ENCODE peak calls at places on chromosomes 7 and 10, in seven cellular contexts. One of them, this sample, is unnamed. For H3K4me1 and H3K9me3, the result is how much of the 10 kb centered on the place peaks cover.

GRCh38 chr7:76509931-76510877 is at the start of gene UPK3B:
- DNase-seq in GM23248: peak
- DNase-seq in HCT116: no peak
- DNase-seq in colonic mucosa: no peak
- DNase-seq in tibial nerve: no peak
- DNase-seq in body of pancreas: no peak
- DNase-seq in kidney: peak
- DNase-seq in this sample: no peak

GRCh38 chr10:12435348-12435747 is 86.0 kb downstream of the CAMK1D start:
- DNase-seq in tibial nerve: no peak
- DNase-seq in HCT116: no peak
- DNase-seq in GM23248: no peak
- DNase-seq in body of pancreas: no peak
- DNase-seq in colonic mucosa: no peak
- DNase-seq in kidney: no peak
- DNase-seq in this sample: no peak

GRCh38 chr7:91089382-91089963 is 174.8 kb upstream of the FZD1 start:
- DNase-seq in body of pancreas: peak
- DNase-seq in GM23248: peak
- DNase-seq in colonic mucosa: no peak
- DNase-seq in tibial nerve: peak
- DNase-seq in HCT116: peak
- DNase-seq in kidney: no peak
- DNase-seq in this sample: no peak

GRCh38 chr10:51667992-51668689 is 31.3 kb downstream of the CSTF2T start:
- DNase-seq in tibial nerve: no peak
- DNase-seq in kidney: no peak
- DNase-seq in colonic mucosa: no peak
- DNase-seq in body of pancreas: no peak
- DNase-seq in GM23248: peak
- DNase-seq in HCT116: no peak
- DNase-seq in this sample: no peak

GRCh38 chr7:128217030-128217805 is 23.9 kb upstream of the LEP start:
- DNase-seq in colonic mucosa: no peak
- DNase-seq in HCT116: no peak
- DNase-seq in body of pancreas: peak
- DNase-seq in tibial nerve: no peak
- DNase-seq in GM23248: peak
- DNase-seq in kidney: no peak
- DNase-seq in this sample: no peak

GRCh38 chr10:74852406-74852805 is 26.0 kb downstream of the KAT6B start:
- DNase-seq in body of pancreas: no peak
- DNase-seq in HCT116: no peak
- DNase-seq in colonic mucosa: no peak
- DNase-seq in tibial nerve: no peak
- DNase-seq in kidney: no peak
- DNase-seq in GM23248: no peak
- DNase-seq in this sample: no peak

GRCh38 chr10:110113670-110114337 is 93.6 kb upstream of the MXI1 start:
- DNase-seq in tibial nerve: no peak
- DNase-seq in body of pancreas: no peak
- DNase-seq in HCT116: no peak
- DNase-seq in GM23248: no peak
- DNase-seq in colonic mucosa: no peak
- DNase-seq in kidney: no peak
- DNase-seq in this sample: no peak

GRCh38 chr10:133180192-133180914 is 20.3 kb downstream of the KNDC1 start:
- DNase-seq in GM23248: no peak
- DNase-seq in HCT116: no peak
- DNase-seq in colonic mucosa: no peak
- DNase-seq in body of pancreas: no peak
- DNase-seq in kidney: no peak
- DNase-seq in tibial nerve: no peak
- DNase-seq in this sample: no peak

GRCh38 chr10:17077251-17077904 is 52.2 kb downstream of the CUBN start:
- DNase-seq in GM23248: peak
- DNase-seq in kidney: no peak
- DNase-seq in HCT116: no peak
- DNase-seq in colonic mucosa: no peak
- DNase-seq in body of pancreas: no peak
- DNase-seq in tibial nerve: no peak
- DNase-seq in this sample: no peak

GRCh38 chr7:108045154-108045553 is 42.2 kb upstream of the LAMB1 start:
- DNase-seq in tibial nerve: no peak
- DNase-seq in HCT116: no peak
- DNase-seq in GM23248: no peak
- DNase-seq in kidney: no peak
- DNase-seq in colonic mucosa: no peak
- DNase-seq in body of pancreas: no peak
- DNase-seq in this sample: no peak

GRCh38 chr10:28248092-28248491 is 54.8 kb downstream of the MPP7 start:
- DNase-seq in tibial nerve: no peak
- DNase-seq in kidney: no peak
- DNase-seq in body of pancreas: peak
- DNase-seq in GM23248: peak
- DNase-seq in colonic mucosa: no peak
- DNase-seq in HCT116: no peak
- DNase-seq in this sample: no peak

GRCh38 chr10:76491216-76491615 is 1059.8 kb downstream of the LRMDA start:
- DNase-seq in GM23248: no peak
- DNase-seq in tibial nerve: no peak
- DNase-seq in kidney: no peak
- DNase-seq in colonic mucosa: no peak
- DNase-seq in HCT116: no peak
- DNase-seq in body of pancreas: no peak
- DNase-seq in this sample: no peak

GRCh38 chr7:119037941-119038340 is 813.4 kb downstream of the ANKRD7 start:
- DNase-seq in body of pancreas: peak
- DNase-seq in GM23248: no peak
- DNase-seq in colonic mucosa: no peak
- DNase-seq in HCT116: no peak
- DNase-seq in kidney: no peak
- DNase-seq in tibial nerve: no peak
- DNase-seq in this sample: no peak

GRCh38 chr10:119316729-119317097 is 109.3 kb downstream of the GRK5 start:
- DNase-seq in GM23248: peak
- DNase-seq in tibial nerve: no peak
- DNase-seq in body of pancreas: no peak
- DNase-seq in colonic mucosa: no peak
- DNase-seq in kidney: no peak
- DNase-seq in HCT116: peak
- DNase-seq in this sample: peak

GRCh38 chr7:109901916-109902315 is 1189.0 kb upstream of the LRRN3 start:
- DNase-seq in body of pancreas: no peak
- DNase-seq in colonic mucosa: no peak
- DNase-seq in HCT116: no peak
- DNase-seq in tibial nerve: no peak
- DNase-seq in GM23248: no peak
- DNase-seq in kidney: no peak
- DNase-seq in this sample: no peak

GRCh38 chr10:29749150-29749549 is 114.4 kb upstream of the SVIL start:
- DNase-seq in tibial nerve: no peak
- DNase-seq in body of pancreas: no peak
- DNase-seq in GM23248: no peak
- DNase-seq in HCT116: no peak
- DNase-seq in colonic mucosa: no peak
- DNase-seq in kidney: no peak
- DNase-seq in this sample: no peak

GRCh38 chr7:111516612-111517011 is 45.7 kb downstream of the IMMP2L start:
- DNase-seq in HCT116: no peak
- DNase-seq in tibial nerve: no peak
- DNase-seq in colonic mucosa: no peak
- DNase-seq in kidney: no peak
- DNase-seq in body of pancreas: no peak
- DNase-seq in GM23248: no peak
- DNase-seq in this sample: no peak

GRCh38 chr7:105480931-105481330 is 41.1 kb downstream of the PUS7 start:
- DNase-seq in GM23248: peak
- DNase-seq in HCT116: no peak
- DNase-seq in kidney: no peak
- DNase-seq in colonic mucosa: no peak
- DNase-seq in body of pancreas: no peak
- DNase-seq in tibial nerve: no peak
- DNase-seq in this sample: no peak

GRCh38 chr7:50422858-50423257 is 27.3 kb downstream of the FIGNL1 start:
- DNase-seq in HCT116: no peak
- DNase-seq in body of pancreas: no peak
- DNase-seq in colonic mucosa: no peak
- DNase-seq in kidney: no peak
- DNase-seq in GM23248: no peak
- DNase-seq in tibial nerve: no peak
- DNase-seq in this sample: no peak

GRCh38 chr7:74092321-74092963 is 8.8 kb downstream of the LIMK1 start:
- DNase-seq in kidney: peak
- DNase-seq in HCT116: no peak
- DNase-seq in colonic mucosa: no peak
- DNase-seq in tibial nerve: no peak
- DNase-seq in GM23248: no peak
- DNase-seq in body of pancreas: no peak
- DNase-seq in this sample: no peak

GRCh38 chr10:2992401-2993198 is 74.7 kb upstream of the PFKP start:
- DNase-seq in kidney: no peak
- DNase-seq in colonic mucosa: no peak
- DNase-seq in body of pancreas: no peak
- DNase-seq in tibial nerve: no peak
- DNase-seq in GM23248: no peak
- DNase-seq in HCT116: no peak
- DNase-seq in this sample: no peak

GRCh38 chr10:22321831-22322662 is 1.1 kb downstream of the BMI1 start:
- DNase-seq in HCT116: no peak
- DNase-seq in colonic mucosa: peak
- DNase-seq in GM23248: peak
- DNase-seq in kidney: peak
- DNase-seq in tibial nerve: no peak
- DNase-seq in body of pancreas: no peak
- DNase-seq in this sample: peak

GRCh38 chr7:131284702-131285419 is 42.8 kb upstream of the MKLN1 start:
- DNase-seq in kidney: peak
- DNase-seq in HCT116: no peak
- DNase-seq in GM23248: peak
- DNase-seq in body of pancreas: no peak
- DNase-seq in tibial nerve: peak
- DNase-seq in colonic mucosa: no peak
- DNase-seq in this sample: no peak

GRCh38 chr7:51075681-51076580 is 240.7 kb downstream of the COBL start:
- DNase-seq in body of pancreas: peak
- DNase-seq in colonic mucosa: no peak
- DNase-seq in HCT116: no peak
- DNase-seq in GM23248: no peak
- DNase-seq in tibial nerve: no peak
- DNase-seq in kidney: no peak
- DNase-seq in this sample: no peak

GRCh38 chr10:21943633-21944265 is 59.8 kb downstream of the DNAJC1 start:
- DNase-seq in kidney: no peak
- DNase-seq in GM23248: no peak
- DNase-seq in tibial nerve: no peak
- DNase-seq in HCT116: no peak
- DNase-seq in colonic mucosa: no peak
- DNase-seq in body of pancreas: no peak
- DNase-seq in this sample: no peak

GRCh38 chr7:98133181-98133580 is 26.5 kb downstream of the LMTK2 start:
- DNase-seq in kidney: no peak
- DNase-seq in HCT116: no peak
- DNase-seq in body of pancreas: peak
- DNase-seq in GM23248: no peak
- DNase-seq in colonic mucosa: peak
- DNase-seq in tibial nerve: no peak
- DNase-seq in this sample: no peak

GRCh38 chr10:21487416-21488180 is 37.9 kb downstream of the SKIDA1 start:
- DNase-seq in HCT116: no peak
- DNase-seq in kidney: no peak
- DNase-seq in colonic mucosa: no peak
- DNase-seq in GM23248: no peak
- DNase-seq in body of pancreas: no peak
- DNase-seq in tibial nerve: no peak
- DNase-seq in this sample: no peak

GRCh38 chr10:78977761-78978305 is 90.9 kb upstream of the ZMIZ1 start:
- DNase-seq in tibial nerve: peak
- DNase-seq in colonic mucosa: no peak
- DNase-seq in HCT116: no peak
- DNase-seq in GM23248: peak
- DNase-seq in body of pancreas: peak
- DNase-seq in kidney: peak
- DNase-seq in this sample: no peak
- H3K27ac ChIP-seq in tibial nerve: no peak
- H3K27ac ChIP-seq in colonic mucosa: no peak
- H3K27ac ChIP-seq in HCT116: no peak
- H3K27ac ChIP-seq in GM23248: peak
- H3K27ac ChIP-seq in body of pancreas: no peak
- H3K27ac ChIP-seq in kidney: peak
- H3K27ac ChIP-seq in this sample: no peak

GRCh38 chr7:28840515-28841125 is 117.5 kb downstream of the TRIL start:
- DNase-seq in tibial nerve: no peak
- DNase-seq in body of pancreas: no peak
- DNase-seq in kidney: no peak
- DNase-seq in colonic mucosa: no peak
- DNase-seq in GM23248: peak
- DNase-seq in HCT116: peak
- DNase-seq in this sample: no peak
- H3K4me1 ChIP-seq in tibial nerve: under half
- H3K4me1 ChIP-seq in body of pancreas: under half
- H3K4me1 ChIP-seq in kidney: under half
- H3K4me1 ChIP-seq in colonic mucosa: under half
- H3K4me1 ChIP-seq in GM23248: under half
- H3K4me1 ChIP-seq in HCT116: under half
- H3K4me1 ChIP-seq in this sample: under half

DNA sequence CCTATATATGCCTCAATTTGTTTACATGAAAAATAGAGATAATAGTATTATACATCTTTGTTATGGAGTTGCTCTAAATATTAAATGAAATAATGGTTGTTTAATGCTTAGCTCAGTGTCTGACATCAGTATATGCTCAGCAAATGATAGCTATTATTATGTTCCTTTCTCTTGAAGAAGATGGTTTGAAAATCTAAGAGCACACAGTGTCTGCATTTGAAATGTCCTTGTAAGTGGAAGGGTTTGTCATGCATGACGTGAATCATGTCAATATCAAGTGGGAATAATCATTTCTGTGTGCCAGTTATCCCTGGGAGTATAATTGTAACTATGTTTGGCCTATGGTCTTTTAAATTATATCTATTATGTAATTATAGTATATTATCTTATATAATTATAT is 377.5 kb upstream of the SORCS1 start:
- DNase-seq in colonic mucosa: no peak
- DNase-seq in body of pancreas: no peak
- DNase-seq in GM23248: no peak
- DNase-seq in tibial nerve: no peak
- DNase-seq in kidney: no peak
- DNase-seq in HCT116: no peak
- DNase-seq in this sample: no peak
- H3K9me3 ChIP-seq in colonic mucosa: under half
- H3K9me3 ChIP-seq in body of pancreas: under half
- H3K9me3 ChIP-seq in GM23248: under half
- H3K9me3 ChIP-seq in tibial nerve: under half
- H3K9me3 ChIP-seq in kidney: under half
- H3K9me3 ChIP-seq in HCT116: under half
- H3K9me3 ChIP-seq in this sample: under half

DNA sequence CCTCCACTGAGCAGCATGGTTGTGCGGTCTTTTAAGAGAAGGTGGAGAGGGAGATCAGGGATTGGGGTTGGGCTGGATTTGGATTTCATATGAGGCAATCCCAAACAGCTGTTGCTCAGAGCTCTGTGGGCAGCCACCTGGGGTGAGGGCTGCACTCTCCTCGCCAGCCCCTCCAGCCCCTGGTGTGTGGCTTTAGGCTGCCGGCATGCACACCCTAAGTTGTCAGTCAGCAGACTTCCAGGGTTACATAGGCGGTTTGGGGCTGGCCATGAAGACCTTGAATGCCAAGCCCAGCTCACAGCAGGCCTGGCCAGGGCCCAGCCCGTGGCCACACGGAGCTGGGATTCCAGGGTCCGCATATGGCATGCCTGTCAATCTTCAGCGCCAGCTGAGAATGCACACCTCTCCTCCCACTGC is 54.8 kb downstream of the ZMIZ1 start:
- DNase-seq in tibial nerve: no peak
- DNase-seq in HCT116: no peak
- DNase-seq in body of pancreas: no peak
- DNase-seq in colonic mucosa: no peak
- DNase-seq in GM23248: no peak
- DNase-seq in kidney: no peak
- DNase-seq in this sample: no peak
- H3K27ac ChIP-seq in tibial nerve: no peak
- H3K27ac ChIP-seq in HCT116: no peak
- H3K27ac ChIP-seq in body of pancreas: no peak
- H3K27ac ChIP-seq in colonic mucosa: no peak
- H3K27ac ChIP-seq in GM23248: no peak
- H3K27ac ChIP-seq in kidney: no peak
- H3K27ac ChIP-seq in this sample: no peak

This sample was measured in SJSA1.